ENCODE peak calls at places on chromosomes 4 and X, in four cellular contexts. N is neuronal stem cell, D is Peyer's patch, G is OCI-LY7. R is an unnamed sample. For H3K9me3, the result is how much of the 10 kb centered on the place peaks cover.

GRCh38 chrX:66074920-66075879 is 35.3 kb upstream of the VSIG4 start:
- DNase-seq in D (peak), N (no peak), G (no peak), R (peak)

GRCh38 chrX:134459683-134460004 is 321 bp upstream of the HPRT1 start:
- DNase-seq in D (no peak), G (peak), N (no peak), R (no peak)

GRCh38 chrX:136046295-136046894 is 61.2 kb downstream of the SLC9A6 start:
- DNase-seq in G (no peak), N (no peak), D (no peak), R (no peak)

GRCh38 chr4:103204114-103204513 is 6.0 kb upstream of the CENPE start:
- DNase-seq in N (no peak), D (no peak), G (peak), R (no peak)

GRCh38 chr4:9608300-9608699 is 164.1 kb downstream of the DEFB131A start:
- DNase-seq in G (peak), D (no peak), N (no peak), R (no peak)

GRCh38 chr4:87657525-87657924 is 7.4 kb downstream of the DMP1 start:
- DNase-seq in D (no peak), N (no peak), G (no peak), R (no peak)

GRCh38 chr4:102614801-102615200 is 113.6 kb downstream of the NFKB1 start:
- DNase-seq in D (no peak), G (no peak), N (no peak), R (peak)

GRCh38 chr4:149706942-149707341 is 108.7 kb downstream of the IQCM start:
- DNase-seq in D (no peak), G (no peak), N (no peak), R (no peak)

GRCh38 chr4:4694296-4694772 is 152.5 kb upstream of the STX18 start:
- DNase-seq in N (no peak), G (no peak), D (no peak), R (no peak)

GRCh38 chr4:25928320-25928955 is 14.4 kb downstream of the SMIM20 start:
- DNase-seq in D (no peak), N (no peak), G (no peak), R (no peak)

GRCh38 chr4:40629401-40630334 is at the start of gene RBM47:
- DNase-seq in G (peak), N (peak), D (peak), R (no peak)

GRCh38 chr4:86092684-86093083 is 267.2 kb downstream of the MAPK10 start:
- DNase-seq in N (no peak), D (no peak), G (no peak), R (no peak)

GRCh38 chr4:70505152-70505748 is 13.1 kb upstream of the AMTN start:
- DNase-seq in N (peak), G (peak), D (peak), R (peak)

GRCh38 chr4:183563874-183564273 is 59.0 kb downstream of the ING2 start:
- DNase-seq in G (no peak), D (no peak), N (no peak), R (no peak)

GRCh38 chr4:53914313-53915016 is 149.9 kb downstream of the CHIC2 start:
- DNase-seq in G (no peak), D (no peak), N (no peak), R (no peak)

GRCh38 chr4:175054980-175055379 is 136.8 kb downstream of the ADAM29 start:
- DNase-seq in D (no peak), G (peak), N (no peak), R (no peak)

GRCh38 chr4:15653864-15654391 is 1.2 kb downstream of the FBXL5 start:
- DNase-seq in D (no peak), G (peak), N (peak), R (no peak)

GRCh38 chr4:73414936-73415271 is 10.8 kb downstream of the ALB start:
- DNase-seq in N (no peak), G (no peak), D (no peak), R (no peak)

GRCh38 chr4:89222171-89222570 is 85.4 kb downstream of the GPRIN3 start:
- DNase-seq in D (no peak), G (no peak), N (no peak), R (no peak)

GRCh38 chr4:2762048-2762447 is 5.9 kb upstream of the TNIP2 start:
- DNase-seq in N (no peak), D (no peak), G (no peak), R (no peak)

GRCh38 chr4:10116625-10117423 is at the start of gene WDR1:
- DNase-seq in G (peak), D (peak), N (peak), R (peak)

GRCh38 chr4:112819729-112820128 is 182.8 kb downstream of the LARP7 start:
- DNase-seq in N (no peak), D (no peak), G (no peak), R (no peak)

GRCh38 chr4:140720387-140721087 is 35.6 kb downstream of the TBC1D9 start:
- DNase-seq in D (peak), N (no peak), G (peak), R (no peak)
- H3K27ac ChIP-seq in D (peak), N (no peak), G (peak), R (no peak)

DNA sequence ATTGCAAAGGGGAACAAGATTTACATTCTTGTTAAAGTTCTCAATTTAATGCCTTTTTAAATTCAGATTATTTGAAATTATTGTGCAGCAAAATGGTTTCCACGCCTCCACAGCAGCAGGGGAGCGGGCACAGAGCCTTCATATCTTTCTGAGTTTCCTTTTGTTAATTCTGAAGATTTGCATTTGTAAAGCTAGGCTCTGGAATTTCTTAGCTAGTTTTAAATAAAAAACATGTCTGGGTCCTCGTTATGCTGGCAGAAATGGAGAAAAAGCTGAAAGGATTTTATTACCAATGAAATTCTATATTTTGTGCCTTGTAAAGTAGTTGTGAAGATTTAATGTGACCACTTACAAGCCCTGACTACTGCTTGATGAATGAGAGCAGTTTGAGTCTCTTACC is 40.8 kb upstream of the MAGED1 start:
- DNase-seq in D (no peak), N (no peak), G (no peak), R (no peak)
- H3K9me3 ChIP-seq in D (under half), N (under half), G (under half), R (under half)

DNA sequence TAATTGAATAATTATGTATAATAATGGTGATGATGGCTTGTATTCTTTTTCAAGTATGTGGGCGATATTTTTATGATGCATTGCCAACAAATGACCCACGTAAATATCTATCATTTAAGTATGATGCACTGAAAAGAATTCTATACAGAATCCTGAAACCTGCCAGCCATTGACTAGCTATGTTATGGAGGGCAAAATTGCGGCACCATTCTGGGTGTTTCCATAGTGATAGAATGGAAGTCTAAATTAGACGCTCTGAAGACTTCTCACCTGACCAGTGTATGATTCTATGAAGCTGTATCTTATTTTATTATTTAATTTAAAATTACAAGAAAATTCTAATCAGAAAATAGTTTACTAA is 673 bp upstream of the CENPC start:
- DNase-seq in G (peak), D (no peak), N (no peak), R (no peak)
- H3K27ac ChIP-seq in G (peak), D (peak), N (no peak), R (peak)

DNA sequence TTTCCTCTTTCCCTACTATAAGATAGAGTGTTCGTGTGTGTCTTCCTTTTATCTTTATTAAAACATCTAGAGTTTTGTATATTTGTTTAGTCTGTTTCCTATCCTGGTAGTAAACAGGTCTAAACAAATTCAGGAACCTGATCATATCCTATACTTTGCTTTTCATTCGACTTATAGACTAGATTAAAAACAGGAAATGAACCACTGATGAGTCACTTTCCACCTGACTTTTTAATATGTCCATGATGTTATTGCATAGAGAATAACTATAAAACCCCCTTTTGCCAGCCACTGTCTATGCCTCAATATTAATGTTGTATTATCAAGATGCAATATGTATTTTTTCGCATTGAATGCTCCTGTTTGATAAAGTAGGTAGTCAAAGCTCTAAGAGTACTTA is 1794.0 kb downstream of the STIM2 start:
- DNase-seq in D (no peak), G (no peak), N (no peak), R (no peak)
- H3K9me3 ChIP-seq in D (under half), G (under half), N (under half), R (under half)

GRCh38 chr4:38670061-38670894 is 6.3 kb downstream of the KLF3 start:
- DNase-seq in N (no peak), D (no peak), G (no peak), R (no peak)

GRCh38 chr4:38672247-38673071 is 8.5 kb downstream of the KLF3 start:
- DNase-seq in G (no peak), D (no peak), N (peak), R (no peak)

GRCh38 chr4:38670939-38671593 is 7.1 kb downstream of the KLF3 start:
- DNase-seq in D (no peak), G (no peak), N (no peak), R (no peak)

GRCh38 chr4:38673109-38673978 is 9.3 kb downstream of the KLF3 start:
- DNase-seq in D (no peak), G (no peak), N (no peak), R (no peak)

DNA sequence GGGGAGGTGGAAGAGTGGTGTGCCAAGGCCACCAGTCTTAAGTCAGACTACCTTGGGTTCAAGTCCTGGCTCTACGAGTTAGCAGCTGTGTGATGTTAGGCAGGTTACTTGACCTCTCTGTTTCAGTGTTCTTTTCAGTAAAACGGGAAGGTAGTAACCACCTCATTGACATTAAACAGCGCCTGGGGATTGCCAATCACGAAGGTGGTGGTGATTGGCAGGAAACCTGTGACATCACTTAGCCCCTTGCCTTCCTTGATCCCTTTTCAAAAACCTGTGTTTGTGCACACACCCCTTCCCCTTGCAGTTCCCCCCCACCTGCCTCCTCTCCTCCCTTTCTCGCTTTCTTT is 7.6 kb downstream of the KLF3 start:
- DNase-seq in N (no peak), D (no peak), G (no peak), R (no peak)
- H3K27ac ChIP-seq in N (peak), D (peak), G (no peak), R (peak)

DNA sequence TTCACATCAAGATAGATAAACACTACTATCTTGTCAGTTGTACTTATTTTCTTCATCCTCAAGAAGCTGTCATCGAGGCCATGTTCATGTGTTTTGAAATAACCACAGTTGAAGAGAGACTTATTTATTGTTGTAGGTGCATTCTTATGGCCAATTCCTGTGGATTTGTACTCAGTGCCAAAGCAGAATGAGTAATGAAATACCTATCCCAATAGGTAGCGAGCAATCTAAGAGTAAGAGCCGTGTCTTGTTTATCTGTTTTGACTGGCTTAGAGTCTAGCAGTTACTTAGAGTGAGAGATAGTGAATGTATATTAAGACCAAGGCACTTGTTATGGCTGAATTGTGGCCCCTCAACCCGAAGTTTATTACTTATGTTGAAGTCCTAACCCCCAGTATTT is 631.0 kb upstream of the SPANXN1 start:
- DNase-seq in G (no peak), N (no peak), D (no peak), R (no peak)
- H3K9me3 ChIP-seq in G (under half), N (under half), D (under half), R (under half)

DNA sequence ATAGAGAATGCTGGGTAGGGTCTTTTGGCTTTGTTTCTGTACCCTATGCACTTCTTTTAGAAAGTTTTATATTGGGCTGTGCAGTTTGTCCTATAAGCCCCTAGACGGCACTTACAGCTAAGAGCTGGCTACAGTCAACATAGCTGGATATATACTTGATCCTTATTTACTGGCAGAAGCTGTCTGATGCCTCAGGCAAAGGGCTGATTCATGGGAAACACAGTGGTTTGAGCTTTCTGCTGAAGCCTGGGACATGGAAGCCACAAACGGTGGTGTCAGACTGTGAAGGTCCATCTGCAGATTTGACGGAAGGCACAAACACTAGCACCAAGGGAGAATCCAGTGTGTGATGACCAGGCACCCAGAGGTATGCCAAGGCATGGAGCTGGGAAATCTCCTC is 608.4 kb downstream of the ANKRD50 start:
- DNase-seq in N (no peak), G (no peak), D (no peak), R (no peak)
- H3K27ac ChIP-seq in N (no peak), G (no peak), D (no peak), R (no peak)

DNA sequence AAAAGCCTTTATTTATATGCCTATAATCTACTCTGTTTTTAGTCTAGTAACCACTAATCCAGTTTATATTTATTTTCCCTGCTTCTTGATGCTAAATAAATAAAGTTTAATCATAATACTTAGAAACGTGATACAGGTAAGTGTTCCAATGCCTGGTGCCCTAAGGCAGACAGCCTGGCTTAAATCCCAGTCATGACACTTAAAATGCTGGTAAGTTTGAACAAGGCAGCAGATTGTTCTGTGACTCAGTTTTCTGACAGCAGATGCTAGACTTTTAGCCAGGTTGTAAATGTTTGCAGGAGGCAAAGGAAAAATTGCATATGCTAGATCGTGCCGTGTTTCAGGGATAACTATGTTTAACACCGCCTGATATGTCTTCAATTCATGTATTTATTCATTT is 2661.6 kb downstream of the PCDH7 start:
- DNase-seq in G (no peak), N (no peak), D (no peak), R (no peak)
- H3K9me3 ChIP-seq in G (under half), N (under half), D (under half), R (under half)

GRCh38 chrX:74284391-74284952 is 19.5 kb upstream of the ZCCHC13 start:
- DNase-seq in G (no peak), D (no peak), N (no peak), R (no peak)
- H3K27ac ChIP-seq in G (no peak), D (no peak), N (no peak), R (no peak)

R was measured in CD4-positive, alpha-beta memory T cell.